ENCODE peak calls at places on chromosomes 3 and 15, in nine cellular contexts. O, F, P, H, Y, M, J, D and B are unnamed samples.

GRCh38 chr3:100374521-100374920 is 26.4 kb downstream of the TOMM70 start:
- DNase-seq in O (no peak), M (no peak), H (no peak), J (no peak), D (no peak), Y (no peak), F (no peak), P (no peak), B (no peak)

GRCh38 chr15:71103102-71103676 is 12.1 kb upstream of the THSD4 start:
- DNase-seq in Y (no peak), H (no peak), J (no peak), M (peak), D (no peak), P (no peak), O (no peak), F (peak), B (peak)

GRCh38 chr3:6806991-6807390 is 53.9 kb upstream of the GRM7 start:
- DNase-seq in P (no peak), Y (no peak), M (no peak), J (no peak), D (no peak), O (no peak), H (no peak), F (no peak), B (no peak)

GRCh38 chr3:194158942-194159439 is 23.0 kb downstream of the HES1 start:
- DNase-seq in Y (peak), F (peak), P (no peak), D (no peak), J (no peak), O (no peak), M (no peak), H (no peak), B (no peak)

GRCh38 chr3:40624189-40624754 is 99.5 kb downstream of the ZNF621 start:
- DNase-seq in F (no peak), Y (no peak), M (no peak), O (no peak), P (no peak), H (no peak), J (no peak), D (no peak), B (no peak)

GRCh38 chr15:46091860-46092450 is 457.1 kb downstream of the SQOR start:
- DNase-seq in D (peak), P (no peak), J (no peak), O (no peak), F (peak), Y (peak), H (peak), M (peak), B (peak)

GRCh38 chr3:49707113-49707480 is 12.4 kb downstream of the AMIGO3 start:
- DNase-seq in P (no peak), O (no peak), F (no peak), J (no peak), M (peak), D (peak), Y (no peak), H (no peak), B (no peak)

GRCh38 chr3:66353530-66353929 is 132.7 kb downstream of the SLC25A26 start:
- DNase-seq in P (no peak), Y (no peak), F (no peak), H (no peak), J (no peak), O (no peak), D (no peak), M (peak), B (peak)

GRCh38 chr3:23763040-23763477 is 42.7 kb upstream of the UBE2E1 start:
- DNase-seq in Y (no peak), J (no peak), P (no peak), D (no peak), O (no peak), M (peak), F (no peak), H (no peak), B (peak)

GRCh38 chr3:128426128-128426921 is 40.4 kb downstream of the DNAJB8 start:
- DNase-seq in O (peak), M (no peak), Y (no peak), F (peak), D (no peak), H (peak), J (peak), P (no peak), B (no peak)

GRCh38 chr15:36370051-36370734 is 209.2 kb upstream of the CDIN1 start:
- DNase-seq in J (no peak), F (no peak), M (no peak), D (no peak), P (no peak), Y (no peak), O (no peak), H (no peak), B (no peak)